ENCODE peak calls at places on chromosomes 5 and 9, in five cellular contexts. B is ovary, O is iPS DF 6.9, S is left ventricle myocardium inferior, Q is left lung. D is an unnamed sample. For H3K27me3, the result is how much of the 10 kb centered on the place peaks cover.

GRCh38 chr5:64213568-64213967 is 47.9 kb downstream of the RNF180 start:
- DNase-seq in B (no peak), O (no peak), S (no peak), Q (no peak), D (no peak)

GRCh38 chr9:124079176-124079925 is 67.8 kb downstream of the LHX2 start:
- DNase-seq in B (no peak), O (no peak), S (no peak), Q (no peak), D (peak)

GRCh38 chr5:169098331-169099121 is 202.4 kb downstream of the SLIT3 start:
- DNase-seq in B (no peak), O (no peak), S (no peak), Q (no peak), D (no peak)

GRCh38 chr5:109455598-109456096 is 45.9 kb upstream of the PJA2 start:
- DNase-seq in B (peak), O (no peak), S (no peak), Q (no peak), D (peak)

GRCh38 chr9:104247899-104248460 is 153.9 kb downstream of the SMC2 start:
- DNase-seq in B (no peak), O (no peak), S (no peak), Q (no peak), D (no peak)

GRCh38 chr9:119370816-119371215 is 1.6 kb upstream of the BRINP1 start:
- DNase-seq in B (no peak), O (no peak), S (peak), Q (no peak), D (no peak)

GRCh38 chr5:56288880-56289601 is 55.9 kb upstream of the ANKRD55 start:
- DNase-seq in B (no peak), O (no peak), S (no peak), Q (no peak), D (no peak)

GRCh38 chr9:79264511-79265448 is 307.0 kb upstream of the TLE4 start:
- DNase-seq in B (no peak), O (no peak), S (no peak), Q (no peak), D (no peak)

GRCh38 chr9:124780757-124781151 is 3.8 kb downstream of the OLFML2A start:
- DNase-seq in B (no peak), O (no peak), S (no peak), Q (no peak), D (no peak)

GRCh38 chr9:130445268-130445983 is 665 bp downstream of the ASS1 start:
- DNase-seq in B (peak), O (no peak), S (peak), Q (peak), D (no peak)

GRCh38 chr9:893843-894420 is 52.4 kb downstream of the DMRT1 start:
- DNase-seq in B (peak), O (peak), S (no peak), Q (no peak), D (peak)

DNA sequence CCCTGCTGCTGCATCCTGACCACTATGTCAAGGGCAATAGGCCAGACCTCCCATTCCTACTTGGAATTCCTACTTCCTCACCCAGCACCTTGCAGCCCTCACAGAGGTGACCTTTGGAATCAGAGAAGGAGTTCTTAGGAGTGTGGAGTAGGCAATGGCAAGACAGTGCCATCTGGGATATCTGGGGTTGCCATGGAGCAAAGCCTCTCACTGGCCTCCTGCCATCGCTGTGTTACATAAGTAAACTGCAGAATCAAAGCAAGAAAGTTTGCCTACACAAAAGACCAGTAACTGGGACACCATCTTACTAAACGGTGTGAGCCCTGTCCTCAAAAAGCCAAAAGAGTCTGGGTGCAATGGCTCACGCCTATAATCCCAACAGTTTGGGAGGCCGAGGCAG is 71.6 kb upstream of the FBXW11 start:
- DNase-seq in B (no peak), O (no peak), S (no peak), Q (no peak), D (no peak)
- H3K27ac ChIP-seq in B (no peak), O (no peak), S (no peak), Q (no peak), D (no peak)

GRCh38 chr5:176998828-176999227 is 7.8 kb downstream of the UIMC1 start:
- DNase-seq in B (no peak), O (no peak), S (no peak), Q (no peak), D (no peak)

GRCh38 chr5:177006265-177006972 is at the start of gene UIMC1:
- DNase-seq in B (peak), O (no peak), S (peak), Q (peak), D (peak)

GRCh38 chr5:177005619-177006264 is 837 bp downstream of the UIMC1 start:
- DNase-seq in B (peak), O (no peak), S (peak), Q (peak), D (no peak)

GRCh38 chr5:177004961-177005360 is 1.6 kb downstream of the UIMC1 start:
- DNase-seq in B (no peak), O (no peak), S (no peak), Q (no peak), D (no peak)

GRCh38 chr5:177003649-177004048 is 2.9 kb downstream of the UIMC1 start:
- DNase-seq in B (no peak), O (no peak), S (no peak), Q (no peak), D (no peak)
- H3K4me3 ChIP-seq in B (no peak), O (no peak), S (no peak), Q (no peak), D (no peak)

DNA sequence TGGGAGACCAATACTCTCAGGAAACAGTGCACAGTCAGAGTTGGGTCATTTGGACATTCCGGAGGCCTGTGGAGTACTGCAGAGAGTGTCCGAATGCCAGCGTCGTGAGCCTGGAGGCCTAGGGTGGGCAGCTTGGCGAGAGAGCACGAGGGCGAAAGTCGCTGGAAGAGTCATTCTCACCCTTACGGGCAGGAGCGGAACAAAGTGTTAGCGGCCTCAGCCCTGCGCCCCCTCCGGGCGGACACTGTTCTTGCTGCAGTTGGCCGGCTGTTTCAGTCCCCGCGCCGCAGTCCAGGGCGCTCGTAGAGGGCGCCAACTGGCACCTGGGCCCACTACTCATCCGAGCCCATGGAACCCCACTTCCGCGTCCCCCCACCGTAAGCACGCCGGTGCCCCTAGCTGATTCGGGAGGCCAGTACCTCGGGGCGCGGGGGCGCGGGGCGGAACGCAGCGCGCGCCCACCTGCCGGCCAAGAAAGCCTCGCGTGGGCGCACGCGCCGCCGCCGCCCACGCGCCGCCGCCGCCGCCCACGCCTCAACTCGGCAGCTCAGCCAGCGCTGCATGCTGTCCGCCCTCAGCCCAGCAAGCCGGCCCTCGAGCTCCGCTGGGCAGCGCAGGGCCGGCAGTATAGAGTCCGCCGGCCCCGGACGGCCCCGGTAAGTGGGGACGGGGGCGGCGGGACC is 99.7 kb upstream of the CCL21 start:
- DNase-seq in B (no peak), O (peak), S (no peak), Q (no peak), D (no peak)
- H3K27me3 ChIP-seq in B (under half), O (under half), S (half or more), Q (under half), D (under half)

GRCh38 chr9:128923493-128923883 is 2.7 kb downstream of the PHYHD1 start:
- DNase-seq in B (no peak), O (no peak), S (no peak), Q (no peak), D (no peak)
- H3K27ac ChIP-seq in B (no peak), O (no peak), S (no peak), Q (peak), D (no peak)

GRCh38 chr5:57302164-57302563 is 128.3 kb downstream of the GPBP1 start:
- DNase-seq in B (no peak), O (no peak), S (no peak), Q (no peak), D (no peak)

GRCh38 chr5:57298985-57299491 is 125.2 kb downstream of the GPBP1 start:
- DNase-seq in B (peak), O (no peak), S (no peak), Q (no peak), D (peak)

GRCh38 chr5:57302643-57303042 is 128.8 kb downstream of the GPBP1 start:
- DNase-seq in B (no peak), O (no peak), S (no peak), Q (no peak), D (no peak)

GRCh38 chr5:57299945-57300344 is 126.1 kb downstream of the GPBP1 start:
- DNase-seq in B (no peak), O (no peak), S (no peak), Q (no peak), D (no peak)

GRCh38 chr5:57298295-57298984 is 124.6 kb downstream of the GPBP1 start:
- DNase-seq in B (peak), O (peak), S (peak), Q (no peak), D (peak)
- H3K4me3 ChIP-seq in B (no peak), O (no peak), S (peak), Q (no peak), D (no peak)

GRCh38 chr5:38191693-38192092 is 66.7 kb upstream of the EGFLAM start:
- DNase-seq in B (no peak), O (no peak), S (no peak), Q (no peak), D (no peak)
- H3K27me3 ChIP-seq in B (under half), O (under half), S (under half), Q (half or more), D (under half)

GRCh38 chr5:158769079-158769478 is 330.6 kb downstream of the EBF1 start:
- DNase-seq in B (no peak), O (no peak), S (no peak), Q (no peak), D (no peak)

GRCh38 chr5:158769702-158770101 is 330.0 kb downstream of the EBF1 start:
- DNase-seq in B (no peak), O (no peak), S (no peak), Q (no peak), D (no peak)

GRCh38 chr5:158776681-158777080 is 323.0 kb downstream of the EBF1 start:
- DNase-seq in B (no peak), O (no peak), S (no peak), Q (no peak), D (no peak)

GRCh38 chr5:158770506-158770905 is 329.2 kb downstream of the EBF1 start:
- DNase-seq in B (no peak), O (peak), S (no peak), Q (no peak), D (no peak)

DNA sequence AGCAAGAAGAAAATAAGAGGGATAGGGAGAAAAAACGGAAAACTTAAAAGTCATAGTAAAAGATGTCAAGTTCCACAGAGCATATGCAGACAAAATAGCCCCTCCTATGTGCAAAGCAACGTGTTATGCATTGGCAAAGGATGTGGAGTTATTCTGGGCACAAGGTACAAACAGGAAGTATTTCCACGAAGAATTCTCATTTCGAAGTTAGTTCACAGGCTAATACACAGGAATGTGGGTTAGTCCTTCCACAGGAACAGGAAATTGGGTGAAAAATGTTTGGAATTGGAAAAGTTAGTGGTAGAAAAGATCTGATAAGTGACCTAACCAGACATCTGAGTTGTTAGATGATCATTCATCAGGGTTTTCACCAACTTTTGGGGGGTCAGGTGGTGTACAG is 326.6 kb downstream of the EBF1 start:
- DNase-seq in B (no peak), O (no peak), S (no peak), Q (no peak), D (no peak)
- H3K27ac ChIP-seq in B (no peak), O (no peak), S (peak), Q (no peak), D (no peak)